ENCODE peak calls at places on chromosome 22, in seven cellular contexts. Z is trophoblast cell; F is HuH-7; H is fibroblast of lung; T is NAMALWA; N is activated T-helper 1 cell treated with Interleukin-2 at 50 U/mL for 16 hours; U is activated T-cell treated with anti-CD3 and anti-CD28 coated beads, Interleukin-2, amount 50 U/mL, for 72 hours. C is an unnamed sample.

GRCh38 chr22:20248461-20248959 is 19.6 kb downstream of the RTN4R start:
- DNase-seq in Z (no peak), F (no peak), H (no peak), T (no peak), N (no peak), U (no peak), C (no peak)

GRCh38 chr22:43731986-43732385 is 80.1 kb downstream of the EFCAB6 start:
- DNase-seq in Z (no peak), F (no peak), H (no peak), T (no peak), N (no peak), U (no peak), C (no peak)

GRCh38 chr22:45612451-45612901 is 59.2 kb upstream of the ATXN10 start:
- DNase-seq in Z (peak), F (no peak), H (peak), T (no peak), N (no peak), U (peak), C (no peak)

GRCh38 chr22:26888887-26889286 is 231.5 kb downstream of the MIAT start:
- DNase-seq in Z (no peak), F (no peak), H (no peak), T (no peak), N (no peak), U (no peak), C (no peak)

GRCh38 chr22:21652547-21653545 is 10.7 kb downstream of the SDF2L1 start:
- DNase-seq in Z (no peak), F (no peak), H (no peak), T (no peak), N (no peak), U (no peak), C (peak)

GRCh38 chr22:28799125-28799833 is 1.1 kb downstream of the XBP1 start:
- DNase-seq in Z (peak), F (peak), H (peak), T (peak), N (no peak), U (peak), C (peak)

GRCh38 chr22:19429950-19430889 is 1.3 kb downstream of the HIRA start:
- DNase-seq in Z (no peak), F (peak), H (peak), T (peak), N (no peak), U (peak), C (peak)

GRCh38 chr22:40044870-40045834 is 50.4 kb downstream of the FAM83F start:
- DNase-seq in Z (peak), F (peak), H (peak), T (peak), N (peak), U (peak), C (peak)

GRCh38 chr22:23281406-23282088 is 101.2 kb downstream of the BCR start:
- DNase-seq in Z (peak), F (peak), H (peak), T (peak), N (peak), U (peak), C (peak)

GRCh38 chr22:20247010-20247505 is 21.1 kb downstream of the RTN4R start:
- DNase-seq in Z (no peak), F (no peak), H (peak), T (peak), N (no peak), U (no peak), C (peak)

GRCh38 chr22:26589845-26590524 is at the start of gene TPST2:
- DNase-seq in Z (peak), F (peak), H (peak), T (peak), N (peak), U (peak), C (peak)

GRCh38 chr22:22943521-22944267 is 56.1 kb downstream of the IGLL5 start:
- DNase-seq in Z (no peak), F (no peak), H (no peak), T (peak), N (no peak), U (no peak), C (peak)

GRCh38 chr22:44413211-44413610 is 84.8 kb downstream of the RTL6 start:
- DNase-seq in Z (no peak), F (no peak), H (no peak), T (no peak), N (no peak), U (no peak), C (no peak)

GRCh38 chr22:30423959-30424380 is 1.6 kb upstream of the MTFP1 start:
- DNase-seq in Z (peak), F (peak), H (peak), T (peak), N (peak), U (peak), C (peak)

GRCh38 chr22:46085831-46086576 is 64.3 kb upstream of the PPARA start:
- DNase-seq in Z (peak), F (no peak), H (peak), T (no peak), N (no peak), U (no peak), C (no peak)

GRCh38 chr22:25488244-25489020 is 76.0 kb upstream of the GRK3 start:
- DNase-seq in Z (no peak), F (no peak), H (peak), T (no peak), N (no peak), U (peak), C (no peak)

GRCh38 chr22:47066616-47066905 is 304.1 kb downstream of the TBC1D22A start:
- DNase-seq in Z (no peak), F (no peak), H (no peak), T (no peak), N (no peak), U (no peak), C (no peak)

GRCh38 chr22:46735747-46736608 is 2.1 kb downstream of the CERK start:
- DNase-seq in Z (no peak), F (no peak), H (peak), T (no peak), N (no peak), U (no peak), C (no peak)

GRCh38 chr22:47090591-47091240 is 328.3 kb downstream of the TBC1D22A start:
- DNase-seq in Z (peak), F (no peak), H (peak), T (no peak), N (no peak), U (peak), C (no peak)

GRCh38 chr22:40202225-40202944 is 24.7 kb downstream of the TNRC6B start:
- DNase-seq in Z (no peak), F (no peak), H (no peak), T (no peak), N (no peak), U (no peak), C (no peak)

GRCh38 chr22:29801796-29802195 is 34.6 kb downstream of the UQCR10 start:
- DNase-seq in Z (no peak), F (no peak), H (no peak), T (no peak), N (no peak), U (no peak), C (no peak)

GRCh38 chr22:33658775-33659174 is 261.5 kb downstream of the LARGE1 start:
- DNase-seq in Z (peak), F (no peak), H (no peak), T (no peak), N (no peak), U (no peak), C (no peak)

GRCh38 chr22:24244144-24244787 is 616 bp downstream of the GGT5 start:
- DNase-seq in Z (no peak), F (no peak), H (peak), T (peak), N (no peak), U (no peak), C (peak)

GRCh38 chr22:19463491-19464469 is 15.2 kb downstream of the UFD1 start:
- DNase-seq in Z (peak), F (no peak), H (peak), T (no peak), N (no peak), U (no peak), C (no peak)

GRCh38 chr22:28711820-28712777 is 29.5 kb downstream of the CHEK2 start:
- DNase-seq in Z (peak), F (peak), H (peak), T (no peak), N (no peak), U (no peak), C (no peak)

GRCh38 chr22:19877626-19878339 is 23.1 kb upstream of the GNB1L start:
- DNase-seq in Z (no peak), F (no peak), H (peak), T (no peak), N (no peak), U (no peak), C (no peak)

GRCh38 chr22:32706149-32706548 is 95.4 kb upstream of the TIMP3 start:
- DNase-seq in Z (peak), F (no peak), H (no peak), T (no peak), N (no peak), U (no peak), C (no peak)

GRCh38 chr22:29022101-29022817 is 39.4 kb downstream of the C22orf31 start:
- DNase-seq in Z (no peak), F (no peak), H (no peak), T (no peak), N (no peak), U (no peak), C (no peak)

GRCh38 chr22:22521631-22522030 is 1.6 kb upstream of the ZNF280A start:
- DNase-seq in Z (no peak), F (no peak), H (no peak), T (no peak), N (no peak), U (no peak), C (no peak)

GRCh38 chr22:28116261-28116673 is 197.2 kb upstream of the PITPNB start:
- DNase-seq in Z (peak), F (no peak), H (peak), T (no peak), N (no peak), U (no peak), C (no peak)

GRCh38 chr22:23801238-23801821 is 14.6 kb downstream of the SMARCB1 start:
- DNase-seq in Z (no peak), F (no peak), H (no peak), T (peak), N (no peak), U (no peak), C (peak)

GRCh38 chr22:24402460-24403192 is 24.8 kb upstream of the ADORA2A start:
- DNase-seq in Z (peak), F (no peak), H (peak), T (no peak), N (no peak), U (peak), C (peak)

GRCh38 chr22:29767289-29768051 is at the start of gene UQCR10:
- DNase-seq in Z (peak), F (peak), H (peak), T (peak), N (peak), U (peak), C (peak)